ENCODE peak calls at places on chromosomes 11 and 22, in eight cellular contexts. C is transverse colon, S is HepG2, M is ovary, R is body of pancreas, Z is IMR-90, P is suprapubic skin, X is heart left ventricle. F is an unnamed sample.
A peak's percentile ranks its signal among the peaks of the same experiment; 100 is the strongest.

GRCh38 chr11:73321342-73322110 is 13.4 kb downstream of the ARHGEF17 start:
- DNase-seq in R (no peak), M (peak; percentile 81), S (no peak), X (peak; percentile 81), Z (peak; percentile 84), P (no peak), C (no peak), F (no peak)

GRCh38 chr22:47289316-47289985 is 527.0 kb downstream of the TBC1D22A start:
- DNase-seq in S (no peak), C (no peak), R (no peak), X (no peak), Z (no peak), M (no peak), P (peak; percentile 34), F (no peak)

GRCh38 chr11:120746836-120747609 is 235.5 kb downstream of the GRIK4 start:
- DNase-seq in C (no peak), R (no peak), S (no peak), Z (no peak), X (no peak), P (no peak), M (no peak), F (no peak)

GRCh38 chr11:7246179-7246578 is 5.5 kb upstream of the SYT9 start:
- DNase-seq in C (no peak), R (no peak), X (no peak), S (no peak), M (no peak), Z (no peak), P (no peak), F (no peak)

GRCh38 chr11:110433393-110434333 is 3.9 kb downstream of the FDX1 start:
- DNase-seq in C (no peak), Z (peak; percentile 42), X (no peak), M (no peak), P (no peak), R (no peak), S (peak; percentile 6), F (no peak)

GRCh38 chr11:58739725-58740430 is 8.1 kb upstream of the GLYAT start:
- DNase-seq in M (no peak), S (no peak), P (no peak), C (no peak), Z (peak; percentile 32), X (no peak), R (no peak), F (no peak)

GRCh38 chr11:123421589-123421988 is 8.5 kb upstream of the GRAMD1B start:
- DNase-seq in R (no peak), Z (no peak), P (no peak), M (no peak), X (no peak), S (no peak), C (no peak), F (no peak)

GRCh38 chr11:84408946-84409411 is 1122.8 kb upstream of the CCDC90B start:
- DNase-seq in X (no peak), P (no peak), Z (no peak), S (no peak), R (no peak), C (no peak), M (no peak), F (no peak)

GRCh38 chr22:48710410-48710809 is 1117.3 kb downstream of the BRD1 start:
- DNase-seq in R (no peak), P (peak; percentile 9), M (no peak), S (no peak), X (no peak), Z (no peak), C (no peak), F (no peak)

GRCh38 chr11:123409456-123409801 is 20.6 kb upstream of the GRAMD1B start:
- DNase-seq in S (no peak), M (no peak), R (no peak), C (no peak), Z (no peak), X (no peak), P (no peak), F (no peak)

GRCh38 chr11:131666617-131667016 is 296.2 kb downstream of the NTM start:
- DNase-seq in C (no peak), X (no peak), S (no peak), P (no peak), Z (peak; percentile 70), M (no peak), R (no peak), F (no peak)

GRCh38 chr11:63764201-63764711 is 4.3 kb downstream of the ZFTA start:
- DNase-seq in C (peak; percentile 15), Z (no peak), M (no peak), P (no peak), R (no peak), S (no peak), X (peak; percentile 13), F (no peak)

GRCh38 chr22:49218142-49218541 is 609.5 kb downstream of the BRD1 start:
- DNase-seq in S (no peak), M (no peak), Z (no peak), X (no peak), P (no peak), C (no peak), R (no peak), F (no peak)

GRCh38 chr22:27139935-27140493 is 482.6 kb downstream of the MIAT start:
- DNase-seq in C (no peak), R (peak; percentile 28), X (no peak), P (no peak), M (peak; percentile 35), Z (peak; percentile 83), S (no peak), F (no peak)

DNA sequence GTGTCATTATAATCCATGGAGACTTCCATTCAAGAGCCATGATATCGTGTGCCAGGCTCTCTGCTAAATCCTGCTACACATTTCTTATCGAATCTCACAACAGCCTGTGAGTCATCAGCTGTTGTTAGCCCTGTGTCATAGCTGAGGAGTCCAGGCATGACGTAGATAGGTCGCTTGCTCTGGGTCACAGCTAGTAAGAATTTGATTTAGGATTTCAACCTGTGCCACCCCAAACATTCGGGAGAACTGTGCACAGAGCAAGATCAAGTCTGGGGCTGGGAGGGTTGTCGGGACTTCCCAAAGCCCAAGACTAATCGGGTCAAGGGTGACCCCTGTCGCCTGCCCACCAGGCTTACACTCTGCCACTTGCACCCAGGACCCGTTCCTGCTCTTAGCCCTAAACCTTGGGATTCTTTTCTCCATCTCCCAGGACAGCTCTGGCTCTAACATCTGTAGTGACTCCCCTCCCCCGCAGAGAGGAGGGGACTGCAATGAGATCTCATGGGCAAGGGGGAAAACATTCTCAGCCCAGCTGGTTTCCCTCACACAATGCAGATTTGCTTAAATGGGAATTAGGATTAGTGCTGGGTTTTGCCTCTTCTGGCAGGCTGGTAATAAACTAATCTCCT is 34.3 kb downstream of the TSPAN18 start:
- DNase-seq in C (no peak), S (no peak), P (no peak), M (peak; percentile 56), R (peak; percentile 35), Z (peak; percentile 96), X (peak; percentile 63), F (no peak)
- H3K4me1 ChIP-seq in C (peaks cover 14% of the 10 kb centered on the region), S (no peaks in the 10 kb centered on the region), P (peaks cover 24% of the 10 kb centered on the region), M (peaks cover 16% of the 10 kb centered on the region), R (peaks cover 2% of the 10 kb centered on the region), Z (peaks cover 20% of the 10 kb centered on the region), X (peaks cover 71% of the 10 kb centered on the region), F (peaks cover 10% of the 10 kb centered on the region)

GRCh38 chr11:36377759-36378553 is 81.9 kb downstream of the PRR5L start:
- DNase-seq in M (no peak), S (no peak), X (no peak), Z (no peak), C (no peak), R (no peak), P (no peak), F (no peak)

GRCh38 chr11:36376888-36377758 is 81.0 kb downstream of the PRR5L start:
- DNase-seq in R (peak; percentile 44), M (peak; percentile 77), C (peak; percentile 78), P (peak; percentile 62), X (peak; percentile 51), Z (peak; percentile 28), S (no peak), F (no peak)

GRCh38 chr11:36375348-36376314 is 79.5 kb downstream of the PRR5L start:
- DNase-seq in X (no peak), S (no peak), P (no peak), Z (no peak), C (no peak), R (no peak), M (peak; percentile 54), F (no peak)

GRCh38 chr11:36374726-36375125 is 78.6 kb downstream of the PRR5L start:
- DNase-seq in P (no peak), X (no peak), C (no peak), S (no peak), R (no peak), M (no peak), Z (no peak), F (no peak)

GRCh38 chr11:36376315-36376887 is 80.3 kb downstream of the PRR5L start:
- DNase-seq in P (no peak), S (no peak), C (peak; percentile 63), R (no peak), Z (peak; percentile 18), X (peak; percentile 47), M (peak; percentile 71), F (no peak)
- TF ChIP-seq POLR2A in P (no peak), S (no peak), C (peak; percentile 40), R (no peak), Z (no peak), X (no peak), M (no peak), F (no peak)

DNA sequence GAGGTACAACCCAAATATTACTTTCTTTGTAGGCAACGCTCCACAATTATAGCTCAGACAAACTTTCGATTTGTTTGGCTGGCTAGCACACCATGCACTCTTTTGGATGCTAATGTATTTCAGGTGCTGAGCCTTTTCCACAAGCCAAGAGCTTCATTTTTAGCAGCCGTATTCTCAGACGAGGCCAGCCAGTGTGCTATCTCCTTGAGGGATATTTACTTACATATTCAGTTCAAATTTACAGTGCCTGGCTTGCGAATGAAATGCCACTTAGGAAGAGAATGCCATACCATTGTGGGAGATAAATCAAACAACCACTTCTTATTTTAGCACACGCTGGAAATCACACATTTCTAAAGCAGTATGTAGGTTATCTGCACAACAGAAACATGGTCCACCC is 237.0 kb downstream of the CADM1 start:
- DNase-seq in C (no peak), S (no peak), R (peak; percentile 8), M (no peak), Z (no peak), P (no peak), X (no peak), F (no peak)
- H3K4me1 ChIP-seq in C (no peaks in the 10 kb centered on the region), S (peaks cover 24% of the 10 kb centered on the region), R (no peaks in the 10 kb centered on the region), M (no peaks in the 10 kb centered on the region), Z (peaks cover 1% of the 10 kb centered on the region), P (no peaks in the 10 kb centered on the region), X (no peaks in the 10 kb centered on the region), F (no peaks in the 10 kb centered on the region)

GRCh38 chr11:65779669-65779918 is 1.2 kb downstream of the AP5B1 start:
- DNase-seq in X (no peak), Z (no peak), P (no peak), C (no peak), M (peak; percentile 31), S (no peak), R (no peak), F (no peak)

GRCh38 chr11:65777821-65778361 is 2.9 kb downstream of the AP5B1 start:
- DNase-seq in X (no peak), P (peak; percentile 67), M (no peak), R (no peak), Z (no peak), S (no peak), C (no peak), F (no peak)

GRCh38 chr11:65779919-65780769 is 632 bp downstream of the AP5B1 start:
- DNase-seq in Z (peak; percentile 67), S (peak; percentile 53), P (peak; percentile 84), R (peak; percentile 84), X (peak; percentile 80), C (peak; percentile 90), M (peak; percentile 71), F (no peak)

GRCh38 chr11:65778431-65778900 is 2.3 kb downstream of the AP5B1 start:
- DNase-seq in P (peak; percentile 56), Z (no peak), C (no peak), M (no peak), R (no peak), X (no peak), S (no peak), F (no peak)

GRCh38 chr11:65778901-65779668 is 1.7 kb downstream of the AP5B1 start:
- DNase-seq in R (no peak), Z (no peak), S (no peak), M (no peak), X (no peak), C (no peak), P (peak; percentile 62), F (no peak)
- TF ChIP-seq POLR2A in R (no peak), Z (no peak), S (no peak), M (no peak), X (no peak), C (no peak), P (no peak), F (no peak)

F was measured in esophagus squamous epithelium.